ENCODE peak calls at places on chromosomes 5 and 9, in ten cellular contexts. O is psoas muscle, S is heart left ventricle, P is left lung, V is GM12864, R is choroid plexus epithelial cell, W is HFFc6, I is right atrium auricular region, X is dorsolateral prefrontal cortex, T is AG10803. N is an unnamed sample.

GRCh38 chr5:89878140-89878570 is 531.4 kb downstream of the CETN3 start:
- DNase-seq in I (no peak), P (no peak), W (peak), T (peak), X (no peak), V (no peak), O (no peak), R (peak), S (no peak), N (no peak)

GRCh38 chr9:81719972-81720371 is 30.6 kb upstream of the TLE1 start:
- DNase-seq in P (no peak), I (no peak), O (no peak), V (no peak), R (no peak), X (no peak), W (no peak), S (no peak), T (no peak), N (no peak)

GRCh38 chr9:97500263-97500662 is 1.2 kb upstream of the TMOD1 start:
- DNase-seq in S (no peak), O (no peak), R (no peak), T (no peak), W (no peak), I (no peak), X (no peak), V (no peak), P (no peak), N (peak)

GRCh38 chr5:45507174-45507573 is 189.0 kb downstream of the HCN1 start:
- DNase-seq in I (no peak), V (no peak), R (no peak), X (peak), T (no peak), W (no peak), O (no peak), P (no peak), S (no peak), N (no peak)

GRCh38 chr5:145854651-145855258 is 18.1 kb downstream of the GRXCR2 start:
- DNase-seq in T (peak), R (peak), W (peak), P (no peak), I (no peak), O (no peak), V (no peak), S (no peak), X (no peak), N (no peak)

GRCh38 chr9:115025721-115026120 is 92.2 kb downstream of the TNC start:
- DNase-seq in T (no peak), W (no peak), P (no peak), S (no peak), O (no peak), I (no peak), R (no peak), X (no peak), V (no peak), N (no peak)

GRCh38 chr9:104817437-104817836 is 53.5 kb downstream of the NIPSNAP3B start:
- DNase-seq in P (no peak), O (no peak), R (no peak), V (no peak), T (no peak), S (no peak), W (no peak), I (no peak), X (no peak), N (no peak)

GRCh38 chr9:16553869-16554540 is 316.5 kb downstream of the BNC2 start:
- DNase-seq in O (no peak), W (no peak), I (no peak), V (no peak), X (no peak), R (peak), P (no peak), T (no peak), S (no peak), N (no peak)

GRCh38 chr9:134957165-134957944 is 39.6 kb upstream of the FCN1 start:
- DNase-seq in X (no peak), O (peak), T (no peak), I (no peak), V (no peak), P (no peak), S (no peak), R (no peak), W (no peak), N (no peak)

GRCh38 chr5:15650266-15650665 is 150.3 kb downstream of the FBXL7 start:
- DNase-seq in S (no peak), O (no peak), X (no peak), R (no peak), I (no peak), P (no peak), T (no peak), V (no peak), W (no peak), N (no peak)

GRCh38 chr5:126002222-126002897 is 420.8 kb upstream of the GRAMD2B start:
- DNase-seq in V (no peak), S (peak), I (peak), X (peak), O (peak), R (peak), T (peak), W (no peak), P (peak), N (no peak)

GRCh38 chr5:28703651-28704260 is 1665.4 kb upstream of the CDH9 start:
- DNase-seq in I (no peak), T (no peak), X (no peak), S (no peak), P (no peak), W (no peak), V (no peak), O (no peak), R (peak), N (no peak)

GRCh38 chr5:5350101-5350500 is 72.4 kb upstream of the ICE1 start:
- DNase-seq in I (no peak), R (peak), P (no peak), O (no peak), T (no peak), V (no peak), W (no peak), X (no peak), S (no peak), N (no peak)

GRCh38 chr5:87754009-87754757 is 341.5 kb upstream of the CCNH start:
- DNase-seq in I (no peak), O (no peak), V (no peak), P (no peak), X (no peak), S (no peak), W (no peak), T (no peak), R (no peak), N (no peak)

GRCh38 chr5:6158974-6159863 is 219.1 kb downstream of the MED10 start:
- DNase-seq in P (no peak), S (no peak), W (peak), X (no peak), V (no peak), T (peak), O (no peak), I (no peak), R (peak), N (no peak)

GRCh38 chr5:4738298-4738697 is 401.8 kb upstream of the ADAMTS16 start:
- DNase-seq in P (no peak), I (no peak), R (no peak), X (no peak), S (no peak), O (no peak), V (no peak), T (no peak), W (no peak), N (no peak)

GRCh38 chr5:143652104-143652700 is 159.8 kb upstream of the HMHB1 start:
- DNase-seq in O (no peak), X (no peak), I (no peak), V (no peak), S (no peak), P (no peak), T (peak), R (peak), W (no peak), N (no peak)

GRCh38 chr5:172766287-172767104 is 4.5 kb downstream of the DUSP1 start:
- DNase-seq in T (peak), X (peak), W (peak), V (no peak), P (peak), O (peak), R (peak), I (peak), S (peak), N (no peak)

GRCh38 chr5:60727032-60727431 is 27.1 kb upstream of the DEPDC1B start:
- DNase-seq in V (no peak), S (no peak), T (no peak), P (no peak), R (peak), O (no peak), W (no peak), I (no peak), X (no peak), N (no peak)

GRCh38 chr5:43702815-43703214 is 99.8 kb downstream of the NNT start:
- DNase-seq in T (peak), P (no peak), R (peak), W (no peak), V (no peak), I (no peak), S (no peak), O (no peak), X (no peak), N (no peak)

GRCh38 chr9:18923167-18923566 is 109.8 kb downstream of the SAXO1 start:
- DNase-seq in I (no peak), R (peak), T (no peak), V (no peak), S (no peak), X (no peak), O (no peak), P (no peak), W (no peak), N (no peak)

GRCh38 chr9:97749928-97750327 is 52.8 kb upstream of the XPA start:
- DNase-seq in O (no peak), P (no peak), R (no peak), T (peak), W (no peak), S (no peak), V (no peak), X (no peak), I (no peak), N (no peak)

GRCh38 chr5:91469517-91470165 is 86.5 kb upstream of the ARRDC3 start:
- DNase-seq in O (no peak), I (no peak), W (no peak), P (no peak), R (peak), T (no peak), X (no peak), V (no peak), S (no peak), N (no peak)

GRCh38 chr5:104345513-104345823 is 782.9 kb upstream of the NUDT12 start:
- DNase-seq in I (no peak), R (no peak), O (no peak), P (no peak), S (no peak), W (no peak), X (no peak), V (no peak), T (no peak), N (no peak)

GRCh38 chr5:104344809-104345512 is 782.4 kb upstream of the NUDT12 start:
- DNase-seq in R (peak), T (peak), O (no peak), S (no peak), I (no peak), P (no peak), X (no peak), V (no peak), W (no peak), N (no peak)

GRCh38 chr5:104352954-104353353 is 790.4 kb upstream of the NUDT12 start:
- DNase-seq in X (no peak), S (no peak), R (no peak), P (no peak), O (no peak), V (no peak), I (no peak), T (no peak), W (no peak), N (no peak)

DNA sequence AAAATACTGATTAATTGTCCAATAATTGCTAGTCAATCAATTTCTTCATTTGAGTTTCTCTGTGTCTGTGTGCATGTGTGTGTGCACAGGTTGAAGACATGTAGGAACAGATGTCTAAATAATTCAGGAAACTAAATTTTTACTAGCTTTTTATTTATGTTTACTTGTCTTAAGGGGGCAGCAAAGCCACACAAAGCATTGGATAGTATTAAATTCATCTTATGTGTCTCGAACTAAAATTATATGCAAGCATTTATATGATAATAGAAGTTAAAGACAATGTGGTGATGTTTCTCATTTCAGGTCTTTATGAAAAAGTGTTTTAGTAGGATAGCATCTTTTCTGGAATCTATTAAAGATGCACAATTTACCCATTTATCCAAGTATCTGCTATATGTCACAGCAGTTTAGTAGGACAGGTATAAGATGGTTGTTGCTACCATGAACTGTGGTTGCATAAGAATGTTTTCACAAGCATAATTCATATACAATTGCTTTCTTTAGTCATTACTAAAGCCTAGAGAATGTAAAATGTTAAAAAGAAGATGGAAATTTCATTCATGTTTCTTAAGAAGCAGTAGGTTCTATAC is 784.6 kb upstream of the NUDT12 start:
- DNase-seq in R (peak), S (no peak), W (no peak), T (peak), X (no peak), P (no peak), O (no peak), I (no peak), V (no peak), N (no peak)
- TF ChIP-seq CTCF in R (peak), S (no peak), W (no peak), T (no peak), X (peak), P (no peak), O (peak), I (no peak), V (no peak), N (peak)

GRCh38 chr5:156892223-156892622 is 42.1 kb downstream of the PPP1R2B start:
- DNase-seq in W (no peak), I (no peak), X (no peak), O (no peak), R (no peak), V (no peak), S (no peak), T (no peak), P (no peak), N (no peak)
- TF ChIP-seq CTCF in W (no peak), I (no peak), X (no peak), O (no peak), R (no peak), V (peak), S (no peak), T (no peak), P (no peak), N (peak)

GRCh38 chr5:157820593-157821252 is 38.2 kb downstream of the CLINT1 start:
- DNase-seq in R (peak), X (no peak), S (no peak), I (no peak), O (no peak), P (no peak), T (peak), V (peak), W (no peak), N (peak)
- TF ChIP-seq CTCF in R (peak), X (peak), S (peak), I (peak), O (peak), P (no peak), T (peak), V (peak), W (peak), N (peak)

GRCh38 chr9:130418776-130419175 is 26.0 kb upstream of the ASS1 start:
- DNase-seq in T (no peak), O (no peak), S (no peak), R (no peak), I (no peak), V (no peak), X (no peak), P (no peak), W (no peak), N (no peak)
- TF ChIP-seq CTCF in T (no peak), O (no peak), S (no peak), R (no peak), I (no peak), V (no peak), X (no peak), P (no peak), W (no peak), N (no peak)

DNA sequence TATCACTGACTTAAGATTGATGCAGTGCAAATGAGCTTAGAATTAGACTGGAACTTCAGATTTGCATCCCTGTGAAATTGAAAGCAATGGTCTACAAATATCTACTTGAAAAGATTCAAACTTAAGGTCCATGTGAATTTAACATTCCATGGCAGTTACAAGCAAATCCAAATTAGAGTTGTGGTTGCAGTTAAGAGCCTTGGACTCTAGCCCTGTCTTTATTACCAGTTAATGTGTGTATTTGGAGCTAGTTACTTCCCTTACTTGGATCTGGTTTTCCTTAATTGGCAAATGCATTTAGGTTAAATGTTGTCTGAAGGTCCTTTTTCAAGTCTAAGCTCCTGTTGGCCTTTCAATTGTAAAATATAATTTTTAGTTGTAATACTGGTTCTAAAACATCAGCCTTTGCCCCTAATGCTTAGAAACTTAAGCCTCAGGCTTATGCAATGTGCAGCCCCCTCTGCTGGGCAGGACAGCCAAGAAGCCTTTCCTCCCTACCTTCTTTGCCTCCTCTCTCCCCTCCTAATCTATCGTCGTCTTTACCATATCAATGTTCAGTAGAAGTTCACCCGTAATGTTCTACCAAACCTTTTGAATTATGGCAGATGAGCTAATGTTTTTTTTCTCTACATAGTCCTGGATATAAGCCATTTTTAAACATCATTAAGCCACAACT is 59.5 kb downstream of the ERMP1 start:
- DNase-seq in T (peak), O (no peak), W (no peak), X (no peak), V (no peak), P (no peak), I (no peak), S (no peak), R (no peak), N (no peak)
- TF ChIP-seq CTCF in T (no peak), O (no peak), W (peak), X (no peak), V (no peak), P (no peak), I (no peak), S (no peak), R (peak), N (peak)

GRCh38 chr5:176361437-176362097 is at the start of gene KIAA1191:
- DNase-seq in T (peak), X (peak), S (peak), P (peak), R (peak), W (peak), V (peak), I (peak), O (peak), N (peak)
- TF ChIP-seq CTCF in T (peak), X (peak), S (no peak), P (no peak), R (peak), W (peak), V (peak), I (peak), O (no peak), N (peak)

N was measured in GM13977.